ENCODE peak calls at places on chromosomes 16 and 17, in ten cellular contexts. F is A549; S is esophagus squamous epithelium; I is effector memory CD4-positive, alpha-beta T cell; M is stomach; J is body of pancreas; N is uterus; G is right lobe of liver; O is Peyer's patch; T is ovary. P is an unnamed sample.

GRCh38 chr16:67525176-67525860 is 3.3 kb upstream of the RIPOR1 start:
- DNase-seq in F (no peak), S (no peak), I (no peak), M (no peak), J (no peak), N (no peak), G (no peak), O (no peak), T (no peak), P (no peak)

GRCh38 chr16:57797526-57798266 is 4.6 kb downstream of the KIFC3 start:
- DNase-seq in F (peak; percentile 58), S (no peak), I (no peak), M (peak; percentile 84), J (peak; percentile 91), N (no peak), G (peak; percentile 96), O (no peak), T (no peak), P (no peak)

GRCh38 chr17:44878627-44879221 is 20.5 kb downstream of the EFTUD2 start:
- DNase-seq in F (peak; percentile 45), S (no peak), I (no peak), M (no peak), J (peak; percentile 21), N (no peak), G (no peak), O (no peak), T (no peak), P (peak; percentile 58)

GRCh38 chr16:11597268-11597690 is 10.6 kb upstream of the LITAF start:
- DNase-seq in F (peak; percentile 39), S (no peak), I (no peak), M (no peak), J (peak; percentile 55), N (no peak), G (no peak), O (no peak), T (no peak), P (no peak)

GRCh38 chr16:3215601-3216262 is 19.2 kb downstream of the ZNF200 start:
- DNase-seq in F (no peak), S (no peak), I (no peak), M (no peak), J (no peak), N (no peak), G (no peak), O (no peak), T (no peak), P (no peak)

GRCh38 chr17:76641501-76641900 is 2.1 kb downstream of the ST6GALNAC1 start:
- DNase-seq in F (peak; percentile 92), S (no peak), I (no peak), M (no peak), J (no peak), N (no peak), G (no peak), O (no peak), T (no peak), P (no peak)

GRCh38 chr16:58652741-58653140 is 23.1 kb upstream of the CNOT1 start:
- DNase-seq in F (peak; percentile 35), S (no peak), I (no peak), M (no peak), J (no peak), N (no peak), G (no peak), O (no peak), T (no peak), P (peak; percentile 63)

GRCh38 chr16:24986512-24987303 is 28.5 kb downstream of the ARHGAP17 start:
- DNase-seq in F (peak; percentile 66), S (no peak), I (no peak), M (no peak), J (peak; percentile 44), N (no peak), G (peak; percentile 61), O (no peak), T (no peak), P (peak; percentile 6)

GRCh38 chr16:84416407-84417321 is 48.3 kb downstream of the ATP2C2 start:
- DNase-seq in F (no peak), S (no peak), I (no peak), M (no peak), J (no peak), N (no peak), G (no peak), O (no peak), T (no peak), P (no peak)

GRCh38 chr17:72502111-72502939 is 381.5 kb downstream of the SOX9 start:
- DNase-seq in F (peak; percentile 62), S (no peak), I (no peak), M (peak; percentile 70), J (peak; percentile 63), N (no peak), G (no peak), O (no peak), T (no peak), P (no peak)

GRCh38 chr16:12535535-12536411 is 267.9 kb downstream of the CPPED1 start:
- DNase-seq in F (peak; percentile 10), S (no peak), I (no peak), M (no peak), J (no peak), N (no peak), G (no peak), O (no peak), T (no peak), P (peak; percentile 6)

GRCh38 chr17:48597775-48598631 is 4.4 kb upstream of the HOXB5 start:
- DNase-seq in F (no peak), S (no peak), I (no peak), M (peak; percentile 47), J (peak; percentile 46), N (peak; percentile 56), G (no peak), O (no peak), T (no peak), P (no peak)

GRCh38 chr16:71431176-71431575 is 10.7 kb downstream of the TLE7 start:
- DNase-seq in F (no peak), S (no peak), I (no peak), M (peak; percentile 24), J (no peak), N (no peak), G (no peak), O (no peak), T (no peak), P (no peak)

GRCh38 chr17:52762147-52762793 is 603.8 kb upstream of the CA10 start:
- DNase-seq in F (no peak), S (no peak), I (no peak), M (no peak), J (no peak), N (no peak), G (no peak), O (no peak), T (no peak), P (no peak)

GRCh38 chr17:1484586-1485310 is 7.7 kb downstream of the MYO1C start:
- DNase-seq in F (peak; percentile 75), S (no peak), I (peak; percentile 43), M (peak; percentile 69), J (peak; percentile 88), N (peak; percentile 71), G (no peak), O (peak; percentile 73), T (peak; percentile 78), P (peak; percentile 62)

GRCh38 chr17:49016775-49017463 is 19.7 kb downstream of the IGF2BP1 start:
- DNase-seq in F (peak; percentile 91), S (no peak), I (no peak), M (peak; percentile 58), J (peak; percentile 36), N (peak; percentile 37), G (no peak), O (no peak), T (no peak), P (peak; percentile 33)

GRCh38 chr17:17108681-17109049 is 66.4 kb downstream of the MPRIP start:
- DNase-seq in F (peak; percentile 44), S (no peak), I (no peak), M (peak; percentile 57), J (peak; percentile 47), N (no peak), G (no peak), O (no peak), T (no peak), P (no peak)

DNA sequence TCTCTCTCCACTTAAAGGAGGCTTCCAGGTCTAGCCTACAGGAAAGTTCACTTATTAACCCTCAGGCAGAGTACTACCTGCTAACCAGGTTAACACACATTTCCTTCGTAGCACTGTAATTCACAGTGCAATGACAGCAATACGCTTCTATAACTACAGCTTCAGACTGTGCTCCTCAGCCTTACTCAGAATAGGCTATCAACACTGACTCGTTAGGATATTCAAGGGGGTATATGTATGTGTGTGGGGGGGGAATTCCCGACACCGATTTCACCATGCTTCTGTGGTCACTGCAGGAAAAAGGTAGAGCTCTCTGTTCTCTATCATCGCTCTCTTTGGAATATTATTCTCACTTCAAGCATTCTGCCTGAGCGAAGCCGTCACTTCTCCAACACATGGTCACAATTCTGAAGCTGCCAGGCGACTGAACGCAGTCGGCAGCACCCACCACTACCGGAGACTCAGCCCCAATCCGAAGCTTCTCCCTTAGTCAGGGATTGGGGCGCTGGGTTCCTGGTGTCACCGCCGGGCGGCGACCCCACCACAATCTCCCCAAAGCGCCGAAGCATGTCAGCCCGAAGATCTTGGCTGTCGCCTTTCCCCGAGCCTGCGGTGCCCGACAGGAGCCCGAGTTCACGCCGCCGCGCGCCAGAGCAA is 599 bp downstream of the GGA3 start:
- DNase-seq in F (no peak), S (no peak), I (peak; percentile 34), M (no peak), J (no peak), N (no peak), G (no peak), O (no peak), T (no peak), P (no peak)
- H3K27ac ChIP-seq in F (peak overlapping the region; percentile 96), S (peak overlapping the region; percentile 97), I (peak overlapping the region; percentile 96), M (peak overlapping the region; percentile 93), J (peak overlapping the region; percentile 94), N (peak overlapping the region; percentile 93), G (peak overlapping the region; percentile 99), O (peak overlapping the region; percentile 93), T (peak overlapping the region; percentile 98), P (peak overlapping the region; percentile 99)

DNA sequence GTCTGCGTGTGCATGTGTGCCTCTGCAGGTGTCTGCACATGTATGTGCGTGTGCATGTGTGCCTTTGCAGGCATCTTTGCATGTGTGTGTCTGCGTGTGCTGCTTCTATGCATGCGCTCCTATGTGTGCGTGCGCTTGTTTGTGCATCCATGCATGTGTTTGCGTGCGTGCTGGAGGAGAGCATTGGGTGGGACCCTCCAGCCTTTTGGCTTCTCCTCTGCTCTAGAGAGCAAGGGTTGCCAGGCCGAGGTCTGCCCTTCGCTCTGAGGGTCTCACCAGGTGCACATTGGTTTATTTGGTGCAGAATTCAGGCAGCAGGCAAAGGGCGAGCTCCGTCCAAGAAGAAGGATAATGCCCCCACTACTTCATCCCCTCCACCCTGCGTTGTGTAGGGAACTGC is 1.1 kb upstream of the RAB40B start:
- DNase-seq in F (no peak), S (no peak), I (no peak), M (no peak), J (no peak), N (no peak), G (no peak), O (no peak), T (no peak), P (no peak)
- H3K4me3 ChIP-seq in F (peak overlapping the region; percentile 60), S (no peak overlapping the region), I (no peak overlapping the region), M (peak overlapping the region; percentile 89), J (no peak overlapping the region), N (no peak overlapping the region), G (no peak overlapping the region), O (peak overlapping the region; percentile 96), T (no peak overlapping the region), P (peak overlapping the region; percentile 53)

GRCh38 chr17:19392303-19392702 is 5.3 kb upstream of the MFAP4 start:
- DNase-seq in F (no peak), S (no peak), I (no peak), M (no peak), J (no peak), N (no peak), G (peak; percentile 23), O (no peak), T (no peak), P (no peak)
- H3K4me1 ChIP-seq in F (peaks cover 12% of the 10 kb centered on the region), S (peaks cover 29% of the 10 kb centered on the region), I (no peaks in the 10 kb centered on the region), M (peaks cover 41% of the 10 kb centered on the region), J (no peaks in the 10 kb centered on the region), N (peaks cover 8% of the 10 kb centered on the region), G (no peaks in the 10 kb centered on the region), O (no peaks in the 10 kb centered on the region), T (peaks cover 20% of the 10 kb centered on the region), P (peaks cover 14% of the 10 kb centered on the region)

GRCh38 chr16:397736-398332 is 835 bp downstream of the NME4 start:
- DNase-seq in F (peak; percentile 86), S (no peak), I (no peak), M (peak; percentile 82), J (peak; percentile 87), N (peak; percentile 70), G (peak; percentile 72), O (peak; percentile 52), T (peak; percentile 70), P (peak; percentile 76)
- H3K27ac ChIP-seq in F (peak overlapping the region; percentile 99), S (peak overlapping the region; percentile 88), I (no peak overlapping the region), M (peak overlapping the region; percentile 88), J (peak overlapping the region; percentile 64), N (peak overlapping the region; percentile 89), G (no peak overlapping the region), O (peak overlapping the region; percentile 86), T (peak overlapping the region; percentile 74), P (peak overlapping the region; percentile 94)

P was measured in cardiac muscle cell.